ENCODE peak calls at places on chromosomes 11 and 22, in seven cellular contexts. G is trophoblast cell, B is mesenchymal stem cell, S is H9, U is neuronal stem cell, F is mesendoderm, K is H1. J is an unnamed sample. For H3K79me1, the result is how much of the 10 kb centered on the place peaks cover.

GRCh38 chr22:44664149-44664548 is 37.9 kb upstream of the PRR5 start:
- DNase-seq in S (no peak), K (no peak), G (no peak), U (no peak), F (no peak), B (peak), J (peak)

GRCh38 chr11:124843616-124843910 is 21.7 kb upstream of the ROBO3 start:
- DNase-seq in F (peak), G (no peak), B (no peak), S (no peak), K (no peak), U (no peak), J (no peak)

GRCh38 chr11:33652930-33653329 is 47.7 kb downstream of the C11orf91 start:
- DNase-seq in K (no peak), U (no peak), F (no peak), B (no peak), G (peak), S (no peak), J (no peak)

GRCh38 chr22:25120093-25120561 is 79.5 kb upstream of the CRYBB3 start:
- DNase-seq in B (no peak), U (peak), K (no peak), S (peak), F (peak), G (no peak), J (no peak)

GRCh38 chr22:21734540-21735197 is 925 bp downstream of the YPEL1 start:
- DNase-seq in F (peak), S (no peak), B (no peak), U (no peak), K (no peak), G (no peak), J (no peak)

GRCh38 chr11:47616726-47617416 is 22.7 kb upstream of the C1QTNF4 start:
- DNase-seq in K (no peak), S (peak), U (no peak), B (peak), G (no peak), F (peak), J (peak)

GRCh38 chr11:69435161-69435990 is 46.1 kb upstream of the LINC01488 start:
- DNase-seq in K (no peak), S (no peak), B (no peak), G (peak), F (peak), U (no peak), J (no peak)

GRCh38 chr11:125338886-125339811 is 156.9 kb downstream of the FEZ1 start:
- DNase-seq in F (no peak), U (no peak), G (no peak), S (no peak), B (peak), K (no peak), J (no peak)

GRCh38 chr22:35454416-35455054 is 54.6 kb downstream of the MCM5 start:
- DNase-seq in S (no peak), U (no peak), F (peak), K (no peak), B (no peak), G (no peak), J (no peak)

GRCh38 chr11:12444601-12445000 is 67.2 kb downstream of the PARVA start:
- DNase-seq in K (peak), B (no peak), G (peak), S (no peak), U (no peak), F (no peak), J (no peak)
- H3K79me1 ChIP-seq in K (under half), B (under half), G (under half), S (under half), U (under half), F (under half), J (half or more)

GRCh38 chr11:3795131-3796092 is 1.9 kb downstream of the NUP98 start:
- DNase-seq in B (no peak), S (no peak), F (no peak), K (no peak), G (no peak), U (no peak), J (no peak)
- H3K79me1 ChIP-seq in B (under half), S (under half), F (under half), K (under half), G (under half), U (under half), J (under half)

GRCh38 chr11:126347751-126348628 is 7.5 kb upstream of the ST3GAL4 start:
- DNase-seq in U (no peak), S (no peak), K (no peak), G (no peak), F (no peak), B (no peak), J (no peak)

GRCh38 chr11:126346586-126346940 is 8.9 kb upstream of the ST3GAL4 start:
- DNase-seq in B (no peak), K (no peak), G (no peak), F (no peak), U (no peak), S (no peak), J (no peak)

GRCh38 chr11:126345283-126345682 is 10.2 kb upstream of the ST3GAL4 start:
- DNase-seq in G (no peak), B (no peak), U (no peak), F (no peak), K (no peak), S (no peak), J (no peak)

GRCh38 chr11:126344291-126344970 is 11.1 kb upstream of the ST3GAL4 start:
- DNase-seq in B (no peak), S (no peak), F (no peak), G (no peak), K (no peak), U (no peak), J (no peak)

GRCh38 chr11:126345759-126346585 is 9.5 kb upstream of the ST3GAL4 start:
- DNase-seq in S (no peak), F (peak), G (peak), B (peak), U (no peak), K (no peak), J (peak)
- H3K79me1 ChIP-seq in S (under half), F (under half), G (under half), B (under half), U (under half), K (under half), J (under half)

GRCh38 chr11:130816941-130817607 is 99.2 kb downstream of the SNX19 start:
- DNase-seq in S (no peak), K (no peak), B (no peak), G (no peak), F (no peak), U (no peak), J (no peak)
- H3K79me1 ChIP-seq in S (under half), K (under half), B (under half), G (under half), F (under half), U (under half), J (under half)

DNA sequence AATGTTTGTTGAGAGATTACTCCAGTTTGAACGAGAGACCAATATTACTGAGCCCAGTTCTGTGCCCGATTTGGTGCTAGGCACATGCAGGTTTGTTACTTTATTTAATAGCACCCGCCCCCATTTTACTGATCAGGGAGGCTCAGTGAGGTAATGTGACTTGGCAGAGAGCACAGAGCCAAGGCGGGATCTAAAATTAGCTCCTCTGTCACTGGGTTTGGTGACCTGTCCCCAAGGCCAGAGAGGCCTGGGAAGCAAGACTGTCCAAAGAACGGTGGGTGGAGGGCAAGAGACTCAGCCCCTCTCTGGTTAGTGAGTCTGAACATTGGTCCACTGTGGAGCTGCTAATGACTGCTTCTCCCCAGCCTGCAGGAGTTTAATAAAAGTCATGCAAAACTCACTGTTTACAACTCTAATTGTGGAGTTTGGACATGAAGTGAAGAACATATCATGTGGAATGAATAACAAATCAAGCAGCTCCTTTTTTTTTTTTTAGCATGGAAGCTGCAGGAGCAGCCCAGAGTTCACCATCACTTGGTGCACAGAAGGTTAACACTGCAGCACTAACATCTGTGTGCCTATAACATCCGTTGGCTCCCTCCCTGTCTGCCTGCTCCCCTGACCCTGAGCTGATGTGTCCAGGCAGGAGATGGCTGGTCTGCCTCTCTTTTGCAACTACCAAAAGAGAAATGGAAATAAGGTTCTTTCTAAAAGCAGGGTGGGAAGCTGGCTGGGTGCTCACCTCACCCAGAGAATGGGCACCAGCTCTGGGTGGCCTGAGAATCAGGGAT is 39.0 kb downstream of the CSNK2A3 start:
- DNase-seq in K (no peak), B (no peak), F (no peak), G (no peak), S (no peak), U (no peak), J (no peak)
- H3K79me1 ChIP-seq in K (under half), B (under half), F (under half), G (under half), S (under half), U (under half), J (under half)

DNA sequence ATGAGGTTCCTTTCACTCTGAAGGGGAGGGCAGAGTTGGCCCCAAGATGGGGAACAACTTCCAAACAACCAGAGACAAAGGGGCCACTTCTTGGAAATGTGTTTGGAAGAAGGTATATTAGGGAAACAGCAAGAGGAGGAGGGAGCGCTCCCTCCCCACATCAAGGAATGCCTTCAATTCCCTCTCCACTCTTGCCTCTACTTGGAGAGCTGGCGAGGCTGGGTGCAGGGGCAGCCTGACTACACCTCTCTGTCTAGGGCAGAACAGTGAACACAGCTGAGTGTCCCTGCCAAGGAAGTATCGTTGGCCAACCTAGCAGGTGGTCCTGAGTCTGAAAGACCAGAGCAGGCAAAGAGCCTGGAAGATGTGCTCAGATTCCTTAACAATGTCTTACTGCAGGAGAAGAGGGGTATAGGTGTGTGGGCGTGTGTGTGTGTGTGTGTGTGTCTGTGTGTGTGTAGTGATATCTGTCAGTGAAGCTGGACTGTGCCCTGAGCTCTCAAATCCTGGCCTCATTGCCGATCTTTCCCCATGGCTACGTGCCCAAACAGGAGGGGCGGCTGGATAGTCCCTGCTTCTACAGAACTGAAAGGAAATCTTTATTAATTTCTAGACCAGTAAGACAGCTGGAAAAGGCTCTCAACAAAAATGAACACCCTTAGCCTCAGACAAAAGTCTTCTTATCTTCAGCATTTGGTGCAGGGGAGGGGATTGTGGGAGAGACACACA is 46.8 kb downstream of the PAMR1 start:
- DNase-seq in G (no peak), K (no peak), B (no peak), S (no peak), U (no peak), F (no peak), J (no peak)
- H3K79me1 ChIP-seq in G (under half), K (under half), B (under half), S (under half), U (under half), F (under half), J (under half)

GRCh38 chr11:77873345-77873744 is 52.4 kb downstream of the AAMDC start:
- DNase-seq in B (no peak), K (no peak), F (no peak), S (no peak), G (no peak), U (no peak), J (no peak)
- H3K79me1 ChIP-seq in B (under half), K (under half), F (under half), S (under half), G (under half), U (under half), J (under half)

J was measured in IMR-90.